ENCODE peak calls at places on chromosomes 4 and X, in ten cellular contexts. G is left ventricle myocardium inferior, Q is Ammon's horn, E is HTR-8/SVneo, P is immature natural killer cell, U is NCI-H69, A is GM19239, W is iris pigment epithelial cell, C is Peyer's patch, V is NCI-H510A treated with DMSO at 0.1 percent for 48 hours. R is an unnamed sample.

GRCh38 chr4:56434599-56435000 is 815 bp downstream of the PPAT start:
- DNase-seq in C (no peak), W (peak), A (no peak), G (no peak), E (no peak), U (peak), Q (no peak), V (no peak), P (no peak), R (no peak)

GRCh38 chr4:153260553-153261306 is 56.5 kb downstream of the TRIM2 start:
- DNase-seq in A (no peak), Q (no peak), G (no peak), E (no peak), C (no peak), V (no peak), U (peak), P (no peak), W (no peak), R (no peak)

GRCh38 chr4:185710487-185710995 is 101.5 kb downstream of the SORBS2 start:
- DNase-seq in E (no peak), W (peak), P (no peak), C (no peak), G (no peak), A (no peak), U (no peak), V (no peak), Q (no peak), R (no peak)

GRCh38 chr4:5635826-5636196 is 72.5 kb downstream of the EVC2 start:
- DNase-seq in Q (no peak), A (no peak), C (no peak), E (peak), P (no peak), W (peak), G (no peak), V (no peak), U (no peak), R (no peak)

GRCh38 chrX:109600114-109600710 is 24.8 kb downstream of the KCNE5 start:
- DNase-seq in A (no peak), C (no peak), U (no peak), P (peak), E (no peak), Q (peak), V (peak), G (peak), W (peak), R (no peak)

GRCh38 chr4:176566769-176567168 is 226.0 kb downstream of the VEGFC start:
- DNase-seq in W (peak), U (no peak), C (no peak), G (no peak), A (no peak), P (no peak), E (no peak), V (no peak), Q (no peak), R (no peak)

GRCh38 chrX:150211988-150212387 is 151.1 kb upstream of the MAMLD1 start:
- DNase-seq in U (no peak), A (no peak), W (peak), Q (no peak), E (no peak), C (no peak), V (no peak), G (no peak), P (no peak), R (no peak)

GRCh38 chr4:176002007-176002623 is 63.5 kb upstream of the WDR17 start:
- DNase-seq in G (no peak), P (no peak), E (peak), V (peak), W (peak), U (peak), Q (peak), A (no peak), C (peak), R (no peak)

GRCh38 chrX:100994352-100995281 is 25.1 kb downstream of the ARL13A start:
- DNase-seq in E (peak), Q (no peak), C (no peak), P (no peak), V (no peak), A (no peak), W (peak), U (no peak), G (no peak), R (peak)

GRCh38 chr4:4398430-4398829 is 11.5 kb downstream of the NSG1 start:
- DNase-seq in U (no peak), P (no peak), G (no peak), W (no peak), A (no peak), C (no peak), V (no peak), Q (no peak), E (no peak), R (no peak)

GRCh38 chr4:3355266-3355748 is 62.5 kb downstream of the RGS12 start:
- DNase-seq in C (no peak), Q (no peak), U (no peak), A (no peak), W (no peak), V (no peak), E (no peak), P (no peak), G (no peak), R (no peak)

GRCh38 chr4:1890979-1891378 is 19.8 kb downstream of the NSD2 start:
- DNase-seq in Q (no peak), P (no peak), A (no peak), C (no peak), V (no peak), U (no peak), W (no peak), G (no peak), E (no peak), R (no peak)

GRCh38 chrX:139126493-139126892 is 404.0 kb upstream of the F9 start:
- DNase-seq in C (no peak), U (peak), V (no peak), G (no peak), Q (no peak), W (peak), P (no peak), A (peak), E (no peak), R (peak)

GRCh38 chr4:76559236-76560071 is 124.4 kb downstream of the SHROOM3 start:
- DNase-seq in U (no peak), Q (no peak), A (no peak), W (no peak), P (no peak), G (no peak), V (no peak), C (no peak), E (no peak), R (no peak)

GRCh38 chr4:168584321-168584771 is 87.5 kb downstream of the PALLD start:
- DNase-seq in G (no peak), Q (no peak), P (no peak), A (no peak), U (no peak), W (peak), E (no peak), V (no peak), C (no peak), R (no peak)

GRCh38 chr4:26860922-26861433 is 337 bp downstream of the STIM2 start:
- DNase-seq in W (peak), P (peak), G (peak), Q (peak), U (peak), E (peak), A (no peak), V (no peak), C (peak), R (peak)

GRCh38 chr4:7462509-7462971 is 27.8 kb upstream of the PSAPL1 start:
- DNase-seq in E (peak), G (peak), Q (peak), U (peak), W (no peak), C (no peak), A (no peak), V (peak), P (no peak), R (peak)

GRCh38 chrX:8140986-8141385 is 30.1 kb downstream of the VCX2 start:
- DNase-seq in C (no peak), W (no peak), E (no peak), Q (no peak), P (no peak), G (no peak), U (no peak), V (no peak), A (no peak), R (no peak)

GRCh38 chr4:6991771-6992557 is 51.2 kb upstream of the TADA2B start:
- DNase-seq in V (no peak), G (no peak), P (no peak), U (no peak), Q (peak), E (no peak), A (no peak), C (no peak), W (peak), R (no peak)

GRCh38 chrX:140492360-140492994 is 12.4 kb downstream of the SOX3 start:
- DNase-seq in V (no peak), C (no peak), Q (no peak), G (no peak), P (no peak), A (no peak), W (no peak), U (no peak), E (no peak), R (no peak)

GRCh38 chrX:47166126-47166525 is 21.1 kb downstream of the RBM10 start:
- DNase-seq in E (no peak), P (no peak), W (peak), U (no peak), C (peak), V (no peak), Q (no peak), G (no peak), A (no peak), R (no peak)

GRCh38 chr4:145937021-145937861 is 1.4 kb downstream of the ZNF827 start:
- DNase-seq in U (peak), Q (peak), A (peak), W (peak), V (peak), E (peak), P (peak), C (peak), G (peak), R (no peak)

GRCh38 chrX:129000018-129000417 is 523.3 kb downstream of the SMARCA1 start:
- DNase-seq in P (no peak), U (peak), C (no peak), Q (no peak), A (no peak), E (no peak), V (peak), W (no peak), G (no peak), R (peak)

GRCh38 chr4:184120549-184121127 is 97.0 kb downstream of the ENPP6 start:
- DNase-seq in A (no peak), V (no peak), G (no peak), W (no peak), C (no peak), P (no peak), E (no peak), U (no peak), Q (no peak), R (no peak)

R was measured in HepG2.